ENCODE peak calls at places on chromosomes 12 and 14, in six cellular contexts. W is astrocyte of the cerebellum, D is left ventricle myocardium inferior, P is astrocyte of the spinal cord, Z is sigmoid colon, T is AG09309. K is an unnamed sample.

GRCh38 chr12:76871082-76871481 is 7.7 kb downstream of the CSRP2 start:
- DNase-seq in W (no peak), D (no peak), P (no peak), Z (no peak), T (no peak), K (no peak)

GRCh38 chr14:59028476-59029202 is 159.8 kb upstream of the DAAM1 start:
- DNase-seq in W (peak; percentile 90), D (peak; percentile 51), P (peak; percentile 94), Z (peak; percentile 70), T (peak; percentile 93), K (peak; percentile 96)

GRCh38 chr14:68548194-68549056 is 244.4 kb downstream of the ZFP36L1 start:
- DNase-seq in W (peak; percentile 94), D (peak; percentile 90), P (peak; percentile 98), Z (peak; percentile 98), T (peak; percentile 96), K (no peak)

GRCh38 chr14:68099348-68100045 is 279.9 kb downstream of the RAD51B start:
- DNase-seq in W (peak; percentile 45), D (no peak), P (peak; percentile 55), Z (peak; percentile 85), T (no peak), K (no peak)

GRCh38 chr14:102949801-102950451 is 27.5 kb downstream of the AMN start:
- DNase-seq in W (peak; percentile 20), D (peak; percentile 60), P (peak; percentile 54), Z (peak; percentile 78), T (no peak), K (no peak)

GRCh38 chr12:15044461-15044860 is 71.6 kb downstream of the PDE6H start:
- DNase-seq in W (peak; percentile 77), D (no peak), P (peak; percentile 9), Z (no peak), T (no peak), K (no peak)

GRCh38 chr12:56188786-56189335 is 422 bp downstream of the SMARCC2 start:
- DNase-seq in W (no peak), D (no peak), P (no peak), Z (peak; percentile 72), T (no peak), K (no peak)

GRCh38 chr12:12282761-12283160 is 15.9 kb upstream of the LRP6 start:
- DNase-seq in W (peak; percentile 49), D (no peak), P (peak; percentile 75), Z (no peak), T (no peak), K (peak; percentile 59)

GRCh38 chr12:109387425-109388166 is 39.9 kb downstream of the MYO1H start:
- DNase-seq in W (no peak), D (no peak), P (peak; percentile 8), Z (no peak), T (no peak), K (no peak)

DNA sequence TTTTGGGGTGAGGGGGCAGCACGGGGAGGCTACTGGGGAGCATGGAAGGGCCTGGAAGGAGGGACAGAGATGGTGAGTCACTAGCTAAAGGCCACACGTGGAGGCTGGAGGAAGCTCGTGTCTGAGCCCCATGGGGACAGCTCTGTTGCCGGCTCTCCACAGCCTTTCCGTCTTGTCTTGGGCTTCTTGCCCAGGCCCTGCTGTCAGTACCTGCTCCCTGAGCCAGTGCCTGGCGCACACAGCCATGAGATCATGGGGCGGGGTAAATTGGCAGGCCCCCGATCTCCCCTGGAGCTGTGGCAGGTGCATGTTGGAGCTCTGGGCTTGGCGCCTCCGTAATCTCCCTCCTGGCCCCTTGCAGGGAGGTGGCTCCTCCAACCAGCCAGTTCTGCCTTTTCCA is 16.1 kb upstream of the KRT80 start:
- DNase-seq in W (no peak), D (peak; percentile 74), P (peak; percentile 55), Z (peak; percentile 75), T (no peak), K (no peak)
- H3K4me3 ChIP-seq in W (no peak overlapping the region), D (no peak overlapping the region), P (no peak overlapping the region), Z (no peak overlapping the region), T (no peak overlapping the region), K (no peak overlapping the region)

DNA sequence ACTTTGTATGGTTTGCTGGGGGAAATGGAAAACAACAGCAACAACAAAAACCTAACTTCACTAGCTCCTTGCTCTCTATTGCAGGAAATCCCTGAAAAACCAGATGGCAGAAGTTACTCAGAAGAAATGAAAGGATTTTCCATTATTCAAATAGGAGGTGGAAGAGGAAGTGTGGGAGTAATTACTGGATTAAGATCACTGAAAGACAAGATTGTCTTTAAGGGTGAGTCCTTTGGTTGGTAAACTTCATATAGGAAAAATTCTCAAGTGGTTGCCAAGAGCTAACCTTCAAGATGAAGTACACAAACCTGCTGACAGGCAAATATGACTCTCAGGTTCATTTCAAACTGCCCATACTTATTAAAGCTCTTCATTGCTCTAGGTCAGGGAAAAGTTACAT is 392.0 kb upstream of the ATP2B1 start:
- DNase-seq in W (no peak), D (no peak), P (no peak), Z (no peak), T (no peak), K (no peak)
- TF ChIP-seq CTCF in W (no peak), D (no peak), P (no peak), Z (no peak), T (no peak), K (no peak)

GRCh38 chr12:113537041-113537750 is 65.5 kb upstream of the LHX5 start:
- DNase-seq in W (no peak), D (no peak), P (no peak), Z (no peak), T (no peak), K (no peak)
- H3K4me3 ChIP-seq in W (no peak overlapping the region), D (no peak overlapping the region), P (no peak overlapping the region), Z (no peak overlapping the region), T (no peak overlapping the region), K (no peak overlapping the region)

GRCh38 chr14:92656306-92656705 is 92.1 kb downstream of the LGMN start:
- DNase-seq in W (no peak), D (no peak), P (no peak), Z (no peak), T (no peak), K (no peak)
- TF ChIP-seq CTCF in W (no peak), D (no peak), P (peak; percentile 14), Z (no peak), T (peak; percentile 10), K (no peak)

K was measured in epithelial cell of proximal tubule.